ENCODE peak calls at places on chromosome 22, in four cellular contexts. V is HepG2, Q is HCT116, A is K562. J is an unnamed sample.

GRCh38 chr22:28909375-28909774 is 26.0 kb downstream of the ZNRF3 start:
- DNase-seq in V (no peak), Q (no peak), A (peak; percentile 25), J (no peak)

GRCh38 chr22:25627271-25627848 is 62.9 kb downstream of the GRK3 start:
- DNase-seq in V (no peak), Q (no peak), A (no peak), J (no peak)

GRCh38 chr22:27799334-27800249 is 2.0 kb downstream of the MN1 start:
- DNase-seq in V (no peak), Q (no peak), A (no peak), J (no peak)

GRCh38 chr22:46830001-46830715 is 67.7 kb downstream of the TBC1D22A start:
- DNase-seq in V (no peak), Q (no peak), A (no peak), J (no peak)

GRCh38 chr22:25368271-25368670 is 148.8 kb downstream of the CRYBB2 start:
- DNase-seq in V (no peak), Q (no peak), A (no peak), J (no peak)

GRCh38 chr22:30201970-30202369 is 44.6 kb downstream of the LIF start:
- DNase-seq in V (no peak), Q (no peak), A (no peak), J (no peak)

GRCh38 chr22:27416553-27417427 is 384.8 kb downstream of the MN1 start:
- DNase-seq in V (no peak), Q (no peak), A (no peak), J (no peak)

GRCh38 chr22:47259990-47260389 is 497.5 kb downstream of the TBC1D22A start:
- DNase-seq in V (no peak), Q (no peak), A (no peak), J (no peak)

GRCh38 chr22:47586038-47586437 is 823.6 kb downstream of the TBC1D22A start:
- DNase-seq in V (no peak), Q (peak; percentile 22), A (no peak), J (no peak)

GRCh38 chr22:27240298-27240885 is 561.2 kb downstream of the MN1 start:
- DNase-seq in V (no peak), Q (no peak), A (no peak), J (no peak)

GRCh38 chr22:39316440-39317083 is 2.9 kb downstream of the RPL3 start:
- DNase-seq in V (peak; percentile 88), Q (peak; percentile 60), A (no peak), J (no peak)

GRCh38 chr22:40928657-40929056 is 22.5 kb upstream of the RBX1 start:
- DNase-seq in V (no peak), Q (no peak), A (peak; percentile 9), J (no peak)

GRCh38 chr22:29031236-29031982 is 30.2 kb downstream of the C22orf31 start:
- DNase-seq in V (peak; percentile 93), Q (peak; percentile 97), A (peak; percentile 52), J (peak; percentile 35)

DNA sequence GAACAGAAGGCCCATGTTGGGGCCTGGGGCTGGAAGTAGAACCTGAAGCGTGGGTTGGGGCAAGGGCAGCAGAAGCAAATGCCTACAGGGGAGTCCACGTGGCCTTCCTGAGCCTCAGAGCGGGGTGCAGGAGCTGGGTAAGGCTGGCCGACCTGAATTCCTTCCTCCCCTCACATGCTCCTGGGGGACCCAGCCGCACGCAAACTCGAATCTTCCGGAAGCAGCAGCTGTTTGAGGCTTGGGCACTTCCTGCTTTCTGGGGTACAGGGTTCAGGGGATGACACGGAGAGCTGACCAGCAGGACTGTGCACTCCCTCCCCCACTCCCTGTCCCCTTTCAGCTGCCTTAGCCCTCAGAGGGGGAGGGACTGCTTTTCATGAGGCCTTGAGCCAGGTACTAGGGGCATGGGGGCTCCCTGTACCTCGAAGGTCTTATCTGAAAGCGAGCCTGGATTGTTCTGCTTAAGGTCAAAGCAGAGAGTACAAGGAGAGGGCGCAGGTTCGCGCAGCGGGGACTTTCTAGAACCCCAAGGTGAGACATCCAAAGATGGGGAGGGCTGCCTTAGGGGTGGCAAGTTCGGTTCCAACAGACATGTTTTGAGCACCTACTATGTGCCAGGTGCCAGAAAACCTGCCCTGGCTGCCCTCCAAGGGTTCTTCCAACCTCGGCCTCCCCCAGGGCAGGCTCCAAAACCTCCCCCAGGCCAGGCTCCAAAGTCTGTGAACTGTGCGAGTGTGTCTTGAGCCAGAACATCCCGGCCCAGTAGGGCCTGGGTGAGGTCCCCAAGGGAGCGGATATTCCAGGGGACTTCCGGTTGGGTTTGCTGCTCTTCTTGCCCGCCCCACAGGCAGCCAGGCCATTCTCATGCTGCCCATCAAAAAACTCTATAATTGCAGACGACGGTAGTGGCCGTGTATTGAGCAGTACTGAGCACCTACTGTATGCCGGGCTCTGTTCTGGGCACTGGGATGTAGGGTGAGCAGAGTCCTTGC is 1.7 kb downstream of the NCF4 start:
- DNase-seq in V (no peak), Q (no peak), A (no peak), J (no peak)
- TF ChIP-seq TCF7L2 in V (no peak), Q (no peak), A (no peak), J (no peak)

GRCh38 chr22:35910013-35910860 is 118.4 kb downstream of the RBFOX2 start:
- DNase-seq in V (no peak), Q (no peak), A (no peak), J (no peak)

GRCh38 chr22:35911877-35912276 is 116.7 kb downstream of the RBFOX2 start:
- DNase-seq in V (no peak), Q (no peak), A (no peak), J (no peak)

GRCh38 chr22:35913925-35914324 is 114.7 kb downstream of the RBFOX2 start:
- DNase-seq in V (no peak), Q (no peak), A (no peak), J (no peak)

GRCh38 chr22:35912668-35913067 is 116.0 kb downstream of the RBFOX2 start:
- DNase-seq in V (no peak), Q (no peak), A (no peak), J (no peak)

DNA sequence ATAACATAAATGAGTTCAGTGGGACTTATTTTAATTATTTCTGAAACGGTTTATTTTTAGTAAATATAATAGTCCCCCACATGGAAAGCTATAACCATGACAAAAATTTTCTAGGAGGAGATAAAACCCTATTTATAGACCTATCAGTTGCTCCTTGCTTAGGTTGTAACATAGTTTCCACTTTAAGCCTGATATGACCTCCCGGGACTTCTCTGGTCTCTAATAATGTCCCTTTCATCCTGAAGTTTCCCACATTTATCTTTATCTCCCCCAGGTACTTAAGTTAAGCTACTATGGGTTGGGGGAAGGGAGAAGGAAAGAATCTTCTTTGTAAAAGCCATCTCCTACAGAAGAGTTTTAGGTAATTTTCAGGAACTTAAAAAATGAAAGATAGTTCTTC is 117.7 kb downstream of the RBFOX2 start:
- DNase-seq in V (no peak), Q (no peak), A (no peak), J (no peak)
- TF ChIP-seq CTCF in V (no peak), Q (no peak), A (no peak), J (no peak)

GRCh38 chr22:32480238-32480637 is 5.6 kb downstream of the FBXO7 start:
- DNase-seq in V (no peak), Q (no peak), A (no peak), J (no peak)
- TF ChIP-seq TCF7L2 in V (no peak), Q (no peak), A (no peak), J (no peak)

DNA sequence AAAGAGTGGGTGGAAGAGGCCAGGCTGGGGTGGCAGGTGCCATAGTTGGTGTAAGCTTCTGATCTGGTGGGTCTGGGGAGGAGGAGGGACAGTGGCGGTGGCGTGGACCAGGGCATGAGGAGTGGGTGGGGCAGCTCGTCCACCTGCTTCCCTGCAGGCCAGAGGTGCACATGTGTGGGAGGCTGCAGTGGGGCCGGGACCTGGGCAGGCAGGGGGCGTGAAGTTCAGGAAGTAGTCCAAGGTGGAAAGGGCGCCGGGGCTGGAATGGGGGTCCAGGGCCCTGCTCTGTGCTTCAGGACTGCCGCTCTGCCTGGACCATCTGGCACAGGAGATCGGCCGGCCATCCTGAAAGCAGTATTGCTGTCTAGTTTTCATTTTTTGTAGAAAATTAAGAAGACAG is 15.9 kb downstream of the RIBC2 start:
- DNase-seq in V (no peak), Q (no peak), A (no peak), J (no peak)
- TF ChIP-seq CTCF in V (no peak), Q (no peak), A (no peak), J (no peak)

DNA sequence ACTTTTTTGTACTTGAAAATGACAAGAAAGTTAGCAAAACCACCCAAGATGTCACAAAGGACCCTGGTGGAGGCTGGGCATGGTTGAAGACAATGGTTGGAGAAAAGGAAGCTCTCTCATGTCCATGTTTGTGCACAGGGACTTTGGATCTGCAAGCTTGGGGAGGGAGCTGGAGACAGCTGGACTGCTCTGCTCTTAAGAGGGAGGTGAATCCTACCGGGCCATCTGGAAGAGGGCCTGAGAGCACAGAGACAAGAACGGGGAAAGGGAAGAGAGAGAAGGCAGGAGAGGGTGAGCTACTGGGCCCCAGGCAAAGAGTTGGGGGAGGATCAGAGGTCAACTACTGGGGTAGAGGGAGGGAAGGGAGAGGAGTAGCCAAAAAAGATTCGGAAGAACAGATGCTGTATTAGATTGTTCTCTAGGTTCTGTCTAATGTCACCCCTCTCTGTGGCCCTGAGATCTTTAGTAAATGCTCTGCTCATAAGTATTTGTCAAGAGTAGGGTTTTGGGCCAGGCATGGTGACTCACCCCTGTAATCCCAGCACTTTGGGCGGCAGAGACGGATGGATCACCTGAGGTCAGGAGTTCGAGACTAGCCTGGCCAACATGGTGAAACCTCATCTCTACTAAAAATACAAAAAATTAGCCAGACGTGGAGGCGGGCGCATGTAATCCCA is 25.0 kb upstream of the HMOX1 start:
- DNase-seq in V (no peak), Q (no peak), A (peak; percentile 17), J (no peak)
- TF ChIP-seq TCF7L2 in V (no peak), Q (no peak), A (no peak), J (no peak)

DNA sequence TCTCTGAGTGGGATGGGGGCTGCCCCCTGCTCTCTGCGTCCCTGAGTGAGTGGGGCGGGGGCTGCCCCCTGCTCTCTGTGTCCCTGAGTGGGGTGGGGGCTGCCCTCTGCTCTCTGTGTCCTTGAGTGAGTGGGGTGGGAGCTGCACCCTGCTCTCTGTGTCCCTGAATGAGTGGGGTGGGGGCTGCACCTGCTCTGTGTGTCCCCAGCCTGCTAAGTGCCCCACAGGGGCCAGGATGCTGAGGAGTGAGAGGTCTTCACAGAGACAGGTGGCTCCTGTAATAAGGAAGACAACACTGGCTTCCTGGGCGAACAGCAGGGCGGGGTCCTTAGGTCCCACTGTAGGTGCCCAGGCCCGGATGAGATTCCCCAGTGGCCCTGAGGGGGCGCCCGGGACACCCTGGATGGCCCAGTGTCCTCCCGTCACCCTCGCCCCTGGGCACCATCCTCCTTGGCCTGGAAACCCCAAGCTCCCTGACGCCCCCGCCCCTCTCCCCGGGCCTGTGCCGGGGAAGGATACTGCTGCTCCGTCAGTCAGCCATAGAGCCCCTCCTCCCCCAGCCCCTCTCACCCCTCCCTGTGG is 3.8 kb upstream of the CCDC188 start:
- DNase-seq in V (no peak), Q (no peak), A (peak; percentile 80), J (no peak)
- TF ChIP-seq CTCF in V (no peak), Q (peak; percentile 40), A (peak; percentile 52), J (peak; percentile 21)

GRCh38 chr22:48835364-48835763 is 992.3 kb downstream of the BRD1 start:
- DNase-seq in V (no peak), Q (no peak), A (no peak), J (no peak)

GRCh38 chr22:48837341-48837935 is 990.2 kb downstream of the BRD1 start:
- DNase-seq in V (no peak), Q (no peak), A (no peak), J (no peak)

GRCh38 chr22:48835857-48836672 is 991.6 kb downstream of the BRD1 start:
- DNase-seq in V (no peak), Q (no peak), A (no peak), J (no peak)

GRCh38 chr22:48838376-48838775 is 989.3 kb downstream of the BRD1 start:
- DNase-seq in V (no peak), Q (no peak), A (no peak), J (no peak)

GRCh38 chr22:48836673-48837340 is 990.9 kb downstream of the BRD1 start:
- DNase-seq in V (no peak), Q (no peak), A (no peak), J (no peak)
- TF ChIP-seq TCF7L2 in V (no peak), Q (no peak), A (no peak), J (no peak)

GRCh38 chr22:50641696-50642607 is 14.0 kb upstream of the ARSA start:
- DNase-seq in V (peak; percentile 95), Q (no peak), A (peak; percentile 42), J (no peak)
- TF ChIP-seq CTCF in V (peak; percentile 60), Q (no peak), A (peak; percentile 35), J (no peak)